ENCODE peak calls at places on chromosomes 16 and 17, in four cellular contexts. One of them, this sample, is unnamed.
A peak's percentile ranks its signal among the peaks of the same experiment; 100 is the strongest.

GRCh38 chr17:51590071-51590470 is 329.7 kb downstream of the UTP18 start:
- DNase-seq in stomach: no peak
- DNase-seq in adrenal gland: no peak
- DNase-seq in A549: no peak
- DNase-seq in this sample: no peak

GRCh38 chr16:15461376-15461775 is 27.0 kb downstream of the BMERB1 start:
- DNase-seq in stomach: no peak
- DNase-seq in adrenal gland: no peak
- DNase-seq in A549: no peak
- DNase-seq in this sample: no peak

GRCh38 chr17:63349478-63350000 is 96.6 kb downstream of the CYB561 start:
- DNase-seq in stomach: no peak
- DNase-seq in adrenal gland: no peak
- DNase-seq in A549: no peak
- DNase-seq in this sample: no peak

GRCh38 chr16:27191352-27191924 is 11.9 kb upstream of the KDM8 start:
- DNase-seq in stomach: no peak
- DNase-seq in adrenal gland: no peak
- DNase-seq in A549: no peak
- DNase-seq in this sample: no peak

GRCh38 chr17:78986048-78986648 is 6.4 kb upstream of the LGALS3BP start:
- DNase-seq in stomach: peak; percentile 68
- DNase-seq in adrenal gland: peak; percentile 60
- DNase-seq in A549: no peak
- DNase-seq in this sample: no peak

GRCh38 chr16:5065813-5066212 is at the start of gene C16orf89:
- DNase-seq in stomach: peak; percentile 48
- DNase-seq in adrenal gland: no peak
- DNase-seq in A549: no peak
- DNase-seq in this sample: no peak

GRCh38 chr17:13727441-13728171 is 125.9 kb upstream of the HS3ST3A1 start:
- DNase-seq in stomach: no peak
- DNase-seq in adrenal gland: no peak
- DNase-seq in A549: no peak
- DNase-seq in this sample: no peak

GRCh38 chr16:87278191-87279093 is 38.8 kb downstream of the C16orf95 start:
- DNase-seq in stomach: peak; percentile 73
- DNase-seq in adrenal gland: peak; percentile 72
- DNase-seq in A549: peak; percentile 91
- DNase-seq in this sample: peak; percentile 79

GRCh38 chr16:31528726-31529397 is 1.2 kb downstream of the AHSP start:
- DNase-seq in stomach: no peak
- DNase-seq in adrenal gland: no peak
- DNase-seq in A549: no peak
- DNase-seq in this sample: no peak

GRCh38 chr17:1298616-1299015 is 19.2 kb downstream of the TRARG1 start:
- DNase-seq in stomach: no peak
- DNase-seq in adrenal gland: no peak
- DNase-seq in A549: no peak
- DNase-seq in this sample: no peak

GRCh38 chr17:50257574-50258224 is 16.6 kb upstream of the TMEM92 start:
- DNase-seq in stomach: no peak
- DNase-seq in adrenal gland: no peak
- DNase-seq in A549: no peak
- DNase-seq in this sample: no peak

GRCh38 chr17:79051306-79051705 is 23.3 kb upstream of the ENGASE start:
- DNase-seq in stomach: no peak
- DNase-seq in adrenal gland: no peak
- DNase-seq in A549: no peak
- DNase-seq in this sample: no peak

GRCh38 chr17:13735861-13736260 is 134.1 kb upstream of the HS3ST3A1 start:
- DNase-seq in stomach: no peak
- DNase-seq in adrenal gland: no peak
- DNase-seq in A549: no peak
- DNase-seq in this sample: no peak

GRCh38 chr16:4688674-4689045 is 4.7 kb upstream of the NUDT16L1 start:
- DNase-seq in stomach: no peak
- DNase-seq in adrenal gland: no peak
- DNase-seq in A549: no peak
- DNase-seq in this sample: no peak

GRCh38 chr16:2149630-2150417 is 1.4 kb downstream of the RAB26 start:
- DNase-seq in stomach: no peak
- DNase-seq in adrenal gland: no peak
- DNase-seq in A549: peak; percentile 49
- DNase-seq in this sample: no peak

GRCh38 chr17:61325382-61326073 is 74.1 kb upstream of the TBX2 start:
- DNase-seq in stomach: no peak
- DNase-seq in adrenal gland: no peak
- DNase-seq in A549: no peak
- DNase-seq in this sample: no peak

GRCh38 chr17:68013385-68013784 is 17.1 kb upstream of the C17orf58 start:
- DNase-seq in stomach: no peak
- DNase-seq in adrenal gland: no peak
- DNase-seq in A549: no peak
- DNase-seq in this sample: no peak

GRCh38 chr17:63491976-63492575 is 15.2 kb downstream of the ACE start:
- DNase-seq in stomach: no peak
- DNase-seq in adrenal gland: no peak
- DNase-seq in A549: no peak
- DNase-seq in this sample: no peak

GRCh38 chr17:50785942-50786570 is 18.7 kb upstream of the ANKRD40CL start:
- DNase-seq in stomach: peak; percentile 29
- DNase-seq in adrenal gland: no peak
- DNase-seq in A549: no peak
- DNase-seq in this sample: no peak

GRCh38 chr17:68603027-68603426 is 1.9 kb upstream of the FAM20A start:
- DNase-seq in stomach: no peak
- DNase-seq in adrenal gland: peak; percentile 67
- DNase-seq in A549: no peak
- DNase-seq in this sample: no peak

GRCh38 chr17:80047176-80047575 is 10.7 kb downstream of the CCDC40 start:
- DNase-seq in stomach: no peak
- DNase-seq in adrenal gland: no peak
- DNase-seq in A549: no peak
- DNase-seq in this sample: no peak

GRCh38 chr16:83354015-83354414 is 453.8 kb upstream of the HSBP1 start:
- DNase-seq in stomach: no peak
- DNase-seq in adrenal gland: no peak
- DNase-seq in A549: no peak
- DNase-seq in this sample: no peak

GRCh38 chr17:50364061-50364458 is 8.9 kb downstream of the MRPL27 start:
- DNase-seq in stomach: no peak
- DNase-seq in adrenal gland: no peak
- DNase-seq in A549: no peak
- DNase-seq in this sample: no peak

GRCh38 chr16:30066882-30067583 is 1.5 kb downstream of the ALDOA start:
- DNase-seq in stomach: no peak
- DNase-seq in adrenal gland: peak; percentile 57
- DNase-seq in A549: no peak
- DNase-seq in this sample: no peak

GRCh38 chr16:30065112-30065942 is at the start of gene ALDOA:
- DNase-seq in stomach: peak; percentile 98
- DNase-seq in adrenal gland: peak; percentile 99
- DNase-seq in A549: peak; percentile 86
- DNase-seq in this sample: peak; percentile 98

GRCh38 chr16:30064746-30065111 is 831 bp upstream of the ALDOA start:
- DNase-seq in stomach: no peak
- DNase-seq in adrenal gland: no peak
- DNase-seq in A549: no peak
- DNase-seq in this sample: peak; percentile 63

GRCh38 chr16:30067584-30067916 is 2.0 kb downstream of the ALDOA start:
- DNase-seq in stomach: no peak
- DNase-seq in adrenal gland: no peak
- DNase-seq in A549: no peak
- DNase-seq in this sample: no peak

GRCh38 chr16:30065943-30066881 is 652 bp downstream of the ALDOA start:
- DNase-seq in stomach: no peak
- DNase-seq in adrenal gland: peak; percentile 62
- DNase-seq in A549: no peak
- DNase-seq in this sample: peak; percentile 67
- TF ChIP-seq POLR2A in stomach: no peak
- TF ChIP-seq POLR2A in adrenal gland: no peak
- TF ChIP-seq POLR2A in A549: no peak
- TF ChIP-seq POLR2A in this sample: no peak

GRCh38 chr16:89363621-89364393 is 126.6 kb downstream of the ANKRD11 start:
- DNase-seq in stomach: peak; percentile 56
- DNase-seq in adrenal gland: no peak
- DNase-seq in A549: peak; percentile 65
- DNase-seq in this sample: peak; percentile 72
- H3K4me3 ChIP-seq in stomach: no peak overlapping the region
- H3K4me3 ChIP-seq in adrenal gland: no peak overlapping the region
- H3K4me3 ChIP-seq in A549: no peak overlapping the region
- H3K4me3 ChIP-seq in this sample: no peak overlapping the region

DNA sequence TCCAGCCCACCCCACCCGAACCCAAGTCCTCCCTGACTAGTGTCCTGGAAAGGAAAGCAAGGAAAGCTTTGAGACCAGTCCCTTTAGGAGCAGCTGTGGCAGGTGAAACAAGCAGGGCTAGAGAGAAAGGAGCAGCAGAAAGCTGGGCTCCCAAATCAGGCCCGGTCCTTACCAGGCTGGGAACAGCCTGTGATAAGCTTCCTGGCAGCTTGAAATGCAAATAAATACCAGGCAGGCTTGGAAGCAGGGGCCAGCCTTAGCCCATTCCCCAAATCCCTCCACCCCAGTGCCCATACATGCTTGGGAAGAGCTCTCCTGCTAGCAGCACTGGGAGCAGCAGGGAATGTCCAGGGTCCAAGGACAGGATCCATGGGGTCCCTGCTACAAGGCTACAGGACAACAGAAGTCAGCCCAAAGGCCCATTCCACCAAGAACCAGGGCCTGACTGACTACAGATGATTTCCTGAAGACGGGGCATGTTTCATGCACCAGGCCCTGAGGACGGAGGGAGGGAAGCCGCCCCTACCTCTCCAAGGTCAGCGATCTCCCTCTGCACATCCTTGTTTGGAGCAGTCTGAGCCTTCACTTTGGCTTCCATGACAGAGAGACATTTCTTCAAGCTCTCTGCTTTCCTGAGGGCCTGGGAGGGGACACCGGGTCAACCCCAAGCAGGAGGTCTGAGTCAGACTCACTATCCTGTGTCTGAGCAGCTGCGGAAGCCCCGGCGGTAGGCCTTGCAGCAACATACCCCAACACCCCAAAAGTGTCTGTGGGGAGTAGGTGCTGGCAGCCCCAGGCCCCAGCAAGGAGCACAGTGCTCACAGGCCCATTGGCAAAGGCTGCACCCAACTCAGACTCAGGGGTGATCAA is 2.6 kb upstream of the EXOSC6 start:
- DNase-seq in stomach: no peak
- DNase-seq in adrenal gland: no peak
- DNase-seq in A549: no peak
- DNase-seq in this sample: no peak
- TF ChIP-seq POLR2A in stomach: no peak
- TF ChIP-seq POLR2A in adrenal gland: no peak
- TF ChIP-seq POLR2A in A549: no peak
- TF ChIP-seq POLR2A in this sample: no peak

DNA sequence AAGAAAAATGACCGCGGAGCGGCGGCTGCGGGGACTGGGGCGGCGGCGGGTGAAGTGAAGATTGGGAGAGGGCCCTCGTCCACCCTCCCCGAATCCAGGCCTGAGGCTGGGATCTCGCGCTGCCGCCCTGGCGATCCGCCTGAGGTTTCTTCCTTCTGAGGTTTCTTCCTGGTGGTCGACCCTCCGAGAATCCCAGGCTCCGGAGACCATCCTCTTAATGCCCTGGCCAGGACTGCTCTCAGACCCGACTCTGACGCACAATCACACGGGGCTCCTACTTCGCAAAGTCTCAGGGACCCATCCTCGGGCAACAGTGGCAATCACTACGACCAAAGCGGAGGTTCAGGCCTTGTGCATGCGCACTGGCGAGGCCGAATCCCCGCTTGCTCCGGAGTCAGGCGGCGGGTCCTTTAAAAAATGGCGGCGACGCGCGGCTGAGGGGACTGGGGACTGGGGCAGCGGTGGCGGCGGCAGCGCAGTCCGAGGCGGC is 18.0 kb upstream of the KCNJ18 start:
- DNase-seq in stomach: no peak
- DNase-seq in adrenal gland: no peak
- DNase-seq in A549: no peak
- DNase-seq in this sample: peak; percentile 44
- H3K4me3 ChIP-seq in stomach: no peak overlapping the region
- H3K4me3 ChIP-seq in adrenal gland: no peak overlapping the region
- H3K4me3 ChIP-seq in A549: no peak overlapping the region
- H3K4me3 ChIP-seq in this sample: no peak overlapping the region

GRCh38 chr16:68079616-68080344 is 5.4 kb upstream of the NFATC3 start:
- DNase-seq in stomach: peak; percentile 54
- DNase-seq in adrenal gland: peak; percentile 87
- DNase-seq in A549: no peak
- DNase-seq in this sample: peak; percentile 95
- TF ChIP-seq POLR2A in stomach: no peak
- TF ChIP-seq POLR2A in adrenal gland: no peak
- TF ChIP-seq POLR2A in A549: no peak
- TF ChIP-seq POLR2A in this sample: no peak

GRCh38 chr17:81512984-81513668 is 527 bp upstream of the ACTG1 start:
- DNase-seq in stomach: peak; percentile 70
- DNase-seq in adrenal gland: peak; percentile 58
- DNase-seq in A549: peak; percentile 76
- DNase-seq in this sample: peak; percentile 78
- H3K4me3 ChIP-seq in stomach: peak overlapping the region; percentile 79
- H3K4me3 ChIP-seq in adrenal gland: peak overlapping the region; percentile 92
- H3K4me3 ChIP-seq in A549: peak overlapping the region; percentile 83
- H3K4me3 ChIP-seq in this sample: peak overlapping the region; percentile 71

DNA sequence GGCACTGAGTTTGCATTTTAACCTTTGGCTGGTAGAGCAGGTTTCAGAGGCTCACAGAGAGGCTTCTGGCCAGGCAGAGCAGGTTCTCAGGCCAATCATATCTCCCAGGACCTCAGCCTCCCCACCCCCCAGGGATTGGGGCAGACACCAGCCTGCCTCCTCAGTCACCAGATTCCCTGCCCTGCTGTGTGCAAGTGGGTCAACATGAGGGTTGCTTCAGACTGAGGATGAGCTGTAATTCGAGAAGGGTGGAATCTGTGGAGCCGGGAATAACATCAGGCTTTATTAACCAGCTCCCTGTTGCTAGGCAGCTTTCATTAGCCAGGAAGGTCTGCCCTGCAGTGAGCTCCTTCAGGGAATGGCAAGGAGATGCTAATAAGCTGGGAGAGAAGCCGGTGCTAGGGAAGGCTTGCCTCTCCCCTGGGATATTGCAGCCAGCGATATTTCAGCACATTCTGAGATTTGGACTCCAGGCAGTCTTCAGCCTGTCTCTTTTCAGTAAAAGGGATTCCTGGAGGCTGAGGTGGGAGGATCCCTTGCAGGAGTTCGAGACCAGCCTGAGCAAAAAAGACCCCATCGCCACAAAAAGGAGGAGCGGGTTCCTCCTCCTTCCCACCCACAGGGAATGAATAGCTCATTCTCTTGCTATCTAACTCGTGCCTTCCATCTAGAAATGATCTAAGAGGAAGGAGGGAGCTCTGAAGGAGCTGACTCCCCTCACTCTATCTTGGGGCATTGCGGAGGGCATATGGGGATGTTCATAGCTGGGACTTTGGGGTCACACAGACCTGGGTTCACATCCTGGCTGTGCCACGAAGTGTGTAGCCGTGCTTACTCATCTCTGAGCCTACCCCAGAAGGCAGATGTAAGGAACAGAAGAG is 10.7 kb downstream of the SGSM2 start:
- DNase-seq in stomach: peak; percentile 78
- DNase-seq in adrenal gland: peak; percentile 83
- DNase-seq in A549: peak; percentile 47
- DNase-seq in this sample: no peak
- TF ChIP-seq POLR2A in stomach: no peak
- TF ChIP-seq POLR2A in adrenal gland: peak; percentile 57
- TF ChIP-seq POLR2A in A549: no peak
- TF ChIP-seq POLR2A in this sample: no peak